ENCODE peak calls at places on chromosomes 1 and 21, in four cellular contexts. T, M, C and K are unnamed samples.

GRCh38 chr1:109784551-109785252 is 21.0 kb upstream of the EPS8L3 start:
- DNase-seq in M (peak; percentile 54), T (no peak), C (no peak), K (no peak)

GRCh38 chr1:225437710-225438437 is 10.0 kb upstream of the LBR start:
- DNase-seq in T (no peak), M (peak; percentile 73), C (no peak), K (no peak)

GRCh38 chr1:92994105-92994712 is 32.9 kb upstream of the DIPK1A start:
- DNase-seq in C (peak; percentile 82), T (no peak), M (peak; percentile 89), K (peak; percentile 77)

GRCh38 chr1:56666112-56666608 is 21.0 kb downstream of the PRKAA2 start:
- DNase-seq in C (no peak), M (no peak), T (no peak), K (no peak)

GRCh38 chr21:46021398-46021797 is 39.8 kb downstream of the COL6A1 start:
- DNase-seq in T (no peak), M (peak; percentile 68), C (no peak), K (no peak)

GRCh38 chr21:37675202-37675801 is 241.0 kb downstream of the KCNJ6 start:
- DNase-seq in C (peak; percentile 71), T (peak; percentile 96), M (peak; percentile 74), K (peak; percentile 94)

GRCh38 chr1:12249181-12249580 is 19.4 kb downstream of the VPS13D start:
- DNase-seq in M (no peak), C (no peak), T (no peak), K (no peak)

GRCh38 chr21:33541105-33541711 is 709 bp downstream of the GART start:
- DNase-seq in M (no peak), C (no peak), T (no peak), K (peak; percentile 58)

GRCh38 chr1:198283222-198283621 is 126.4 kb downstream of the NEK7 start:
- DNase-seq in C (no peak), M (no peak), T (no peak), K (no peak)

GRCh38 chr21:41615613-41616012 is 107.7 kb upstream of the TMPRSS2 start:
- DNase-seq in T (no peak), C (no peak), M (no peak), K (no peak)

GRCh38 chr1:93324486-93325464 is 20.9 kb upstream of the DR1 start:
- DNase-seq in M (no peak), C (no peak), T (no peak), K (no peak)

GRCh38 chr1:62841587-62842169 is 57.7 kb downstream of the ATG4C start:
- DNase-seq in C (no peak), M (no peak), T (no peak), K (no peak)

GRCh38 chr1:108121361-108122143 is 78.6 kb downstream of the SLC25A24 start:
- DNase-seq in M (no peak), C (no peak), T (peak; percentile 64), K (no peak)

GRCh38 chr1:227749916-227750710 is 14.9 kb downstream of the SNAP47 start:
- DNase-seq in M (no peak), C (no peak), T (no peak), K (no peak)

GRCh38 chr1:227747948-227748495 is 12.8 kb downstream of the SNAP47 start:
- DNase-seq in T (no peak), C (no peak), M (no peak), K (no peak)

GRCh38 chr1:227749225-227749624 is 14.0 kb downstream of the SNAP47 start:
- DNase-seq in C (no peak), M (no peak), T (no peak), K (no peak)

GRCh38 chr1:227747382-227747781 is 12.1 kb downstream of the SNAP47 start:
- DNase-seq in T (no peak), M (no peak), C (no peak), K (no peak)

GRCh38 chr1:227748496-227749182 is 13.4 kb downstream of the SNAP47 start:
- DNase-seq in C (no peak), T (no peak), M (peak; percentile 91), K (no peak)
- H3K27ac ChIP-seq in C (peak overlapping the region; percentile 72), T (no peak overlapping the region), M (peak overlapping the region; percentile 85), K (no peak overlapping the region)

GRCh38 chr21:43778469-43779335 is 2.6 kb upstream of the CSTB start:
- DNase-seq in M (no peak), C (no peak), T (no peak), K (no peak)
- TF ChIP-seq EP300 in M (no peak), C (no peak), T (no peak), K (peak; percentile 3)

DNA sequence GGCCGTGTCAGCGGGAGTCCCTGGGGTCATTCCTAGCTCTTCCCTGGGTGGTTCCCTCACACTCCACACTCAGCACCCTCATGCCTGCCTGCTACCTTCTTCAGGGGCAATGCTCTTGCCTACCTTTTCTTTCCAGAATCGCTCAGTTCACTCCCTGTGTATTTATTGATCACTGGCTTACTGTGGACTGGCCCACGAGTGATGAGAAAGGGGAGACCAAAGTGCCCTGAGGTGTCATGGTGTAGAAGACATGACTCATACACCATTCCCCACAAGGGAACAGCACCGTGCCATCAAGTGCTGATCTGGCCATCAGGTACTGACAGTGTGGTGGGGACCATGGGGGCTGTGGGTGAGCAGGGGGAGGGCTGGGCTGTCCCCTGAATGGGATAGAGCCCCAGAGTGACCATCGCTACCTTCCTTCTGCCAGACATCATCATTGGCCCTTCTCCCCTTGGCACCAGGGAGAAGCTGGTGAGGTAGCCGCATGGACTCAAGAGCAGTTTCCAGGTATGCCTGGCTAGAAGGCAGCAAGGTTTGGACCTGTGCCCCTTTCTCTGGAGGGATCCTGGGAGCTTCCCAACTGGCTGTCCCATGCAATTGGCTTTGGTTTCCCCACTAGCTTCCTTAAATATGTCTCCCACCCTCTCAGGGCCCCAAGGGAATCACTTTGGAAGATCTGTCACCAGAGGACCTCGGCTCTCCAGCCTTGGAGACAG is 17.2 kb upstream of the LRRN2 start:
- DNase-seq in T (no peak), M (no peak), C (no peak), K (no peak)
- H3K27ac ChIP-seq in T (no peak overlapping the region), M (peak overlapping the region; percentile 77), C (no peak overlapping the region), K (no peak overlapping the region)

DNA sequence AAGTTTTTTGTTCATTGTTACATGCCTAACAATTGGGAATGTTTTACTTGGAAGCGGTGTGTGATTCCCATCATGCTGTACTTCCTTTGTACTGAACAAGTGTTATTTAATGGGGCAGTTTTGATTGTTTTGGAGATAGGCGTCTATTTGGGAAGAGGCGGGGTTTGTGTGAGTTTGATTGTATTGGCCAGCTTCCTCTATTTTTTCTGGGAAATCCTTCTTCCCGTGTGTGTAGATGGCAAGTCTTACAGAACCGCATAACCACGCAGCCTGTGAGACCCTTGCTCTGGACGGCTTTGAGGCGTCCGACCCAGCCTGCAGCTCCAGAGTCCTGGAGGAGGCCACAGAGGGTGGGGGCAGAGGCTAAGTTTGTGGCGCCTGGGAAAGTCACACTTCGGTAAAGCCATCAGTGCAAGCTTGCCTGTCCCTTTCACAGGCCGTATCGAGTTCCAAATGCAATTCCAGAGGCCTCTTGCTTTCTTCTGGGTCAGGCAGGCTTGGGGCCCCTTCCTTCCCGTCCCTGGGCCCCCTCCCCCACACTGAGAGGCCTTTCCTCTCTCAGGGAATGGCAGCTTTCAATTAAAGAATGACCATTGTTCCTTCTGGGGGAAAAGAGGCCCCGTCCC is 210.3 kb downstream of the TOMM20 start:
- DNase-seq in C (peak; percentile 66), T (no peak), M (peak; percentile 63), K (peak; percentile 32)
- TF ChIP-seq EP300 in C (no peak), T (no peak), M (no peak), K (peak; percentile 99)

GRCh38 chr1:4689941-4690635 is 35.7 kb downstream of the AJAP1 start:
- DNase-seq in M (no peak), T (no peak), C (no peak), K (no peak)
- H3K27ac ChIP-seq in M (no peak overlapping the region), T (no peak overlapping the region), C (no peak overlapping the region), K (no peak overlapping the region)

GRCh38 chr1:201905234-201905890 is 16.7 kb downstream of the SHISA4 start:
- DNase-seq in C (no peak), T (no peak), M (no peak), K (no peak)

GRCh38 chr1:201903135-201903534 is 14.4 kb downstream of the SHISA4 start:
- DNase-seq in C (no peak), M (peak; percentile 84), T (no peak), K (no peak)

GRCh38 chr1:201906336-201906735 is 17.6 kb downstream of the SHISA4 start:
- DNase-seq in M (no peak), T (no peak), C (no peak), K (no peak)

GRCh38 chr1:201902198-201902597 is 13.5 kb downstream of the SHISA4 start:
- DNase-seq in M (no peak), C (no peak), T (no peak), K (no peak)

DNA sequence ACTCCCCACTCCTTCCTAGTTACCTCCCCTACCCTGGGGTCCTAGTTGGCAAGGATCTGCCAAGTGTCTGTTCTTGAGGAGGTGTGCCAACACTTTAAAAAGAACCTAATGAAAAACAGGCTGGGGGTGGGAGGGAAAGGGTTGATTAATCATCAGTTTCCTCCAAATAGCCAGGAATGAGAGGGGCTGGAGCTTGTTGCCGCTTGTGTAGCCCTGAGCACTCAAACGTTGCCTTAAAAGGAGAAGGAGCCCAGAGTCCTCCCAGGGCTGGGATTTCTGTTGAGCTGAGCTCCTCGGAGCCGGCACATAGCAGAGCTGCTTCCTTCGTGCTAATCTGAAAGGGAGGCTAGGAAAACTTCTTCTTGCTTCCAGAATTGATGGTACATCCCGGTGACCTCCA is 15.9 kb downstream of the SHISA4 start:
- DNase-seq in T (no peak), M (peak; percentile 93), C (no peak), K (no peak)
- TF ChIP-seq EP300 in T (no peak), M (no peak), C (no peak), K (no peak)

GRCh38 chr1:165174485-165174884 is 182.0 kb downstream of the LMX1A start:
- DNase-seq in C (no peak), M (no peak), T (no peak), K (no peak)

GRCh38 chr1:165169729-165170128 is 186.8 kb downstream of the LMX1A start:
- DNase-seq in T (no peak), M (no peak), C (no peak), K (no peak)

GRCh38 chr1:165173409-165173808 is 183.1 kb downstream of the LMX1A start:
- DNase-seq in T (no peak), C (peak; percentile 35), M (no peak), K (peak; percentile 62)

GRCh38 chr1:165172666-165173065 is 183.8 kb downstream of the LMX1A start:
- DNase-seq in T (no peak), C (no peak), M (no peak), K (no peak)

DNA sequence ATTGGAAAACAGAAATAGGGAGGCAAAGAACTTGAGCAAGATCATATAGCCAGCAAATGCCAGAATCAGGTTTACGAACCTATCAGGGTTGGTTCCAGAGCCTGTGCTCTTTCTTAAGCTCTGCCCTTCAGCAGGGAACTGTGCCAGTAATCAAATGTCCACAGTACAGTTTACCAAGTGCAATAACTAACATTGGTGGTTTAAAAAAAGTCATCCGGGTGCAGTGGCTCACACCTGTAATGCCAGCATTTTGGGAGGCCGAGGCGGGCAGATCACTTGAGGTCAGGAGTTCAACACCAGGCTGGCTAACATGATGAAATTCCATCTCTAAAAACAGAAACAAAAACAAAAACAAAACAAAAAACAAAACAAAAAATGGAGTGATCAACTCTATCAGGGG is 182.7 kb downstream of the LMX1A start:
- DNase-seq in M (no peak), C (no peak), T (no peak), K (no peak)
- H3K27ac ChIP-seq in M (no peak overlapping the region), C (no peak overlapping the region), T (no peak overlapping the region), K (no peak overlapping the region)